ENCODE peak calls at places on chromosome 16, in ten cellular contexts. R is heart right ventricle, E is IMR-90, Z is pancreas, M is dorsolateral prefrontal cortex, G is heart left ventricle, H is fibroblast of mammary gland, K is A549, L is PC-3, C is left ventricle myocardium inferior. T is an unnamed sample.
A peak's percentile ranks its signal among the peaks of the same experiment; 100 is the strongest.

GRCh38 chr16:12228607-12229499 is 252.3 kb downstream of the SNX29 start:
- DNase-seq in R (peak; percentile 39), E (peak; percentile 71), Z (no peak), M (peak; percentile 74), G (peak; percentile 49), H (peak; percentile 75), K (peak; percentile 57), L (peak; percentile 61), C (peak; percentile 44), T (peak; percentile 20)

GRCh38 chr16:69865701-69866100 is 85.4 kb upstream of the CLEC18A start:
- DNase-seq in R (no peak), E (peak; percentile 90), Z (no peak), M (no peak), G (peak; percentile 52), H (peak; percentile 83), K (no peak), L (no peak), C (peak; percentile 27), T (peak; percentile 38)

GRCh38 chr16:50743575-50744225 is 1.8 kb downstream of the CYLD start:
- DNase-seq in R (no peak), E (no peak), Z (no peak), M (no peak), G (no peak), H (no peak), K (no peak), L (no peak), C (no peak), T (no peak)

GRCh38 chr16:58016841-58017446 is 8.6 kb upstream of the MMP15 start:
- DNase-seq in R (no peak), E (no peak), Z (peak; percentile 57), M (no peak), G (peak; percentile 27), H (no peak), K (no peak), L (no peak), C (peak; percentile 12), T (no peak)

GRCh38 chr16:85479972-85480726 is 133.0 kb upstream of the GSE1 start:
- DNase-seq in R (peak; percentile 40), E (no peak), Z (no peak), M (no peak), G (no peak), H (no peak), K (peak; percentile 94), L (no peak), C (no peak), T (no peak)

GRCh38 chr16:52004343-52004742 is 542.6 kb downstream of the TOX3 start:
- DNase-seq in R (no peak), E (no peak), Z (no peak), M (no peak), G (no peak), H (no peak), K (no peak), L (no peak), C (no peak), T (no peak)

GRCh38 chr16:6165330-6165984 is 1067.9 kb upstream of the EEF2KMT start:
- DNase-seq in R (no peak), E (no peak), Z (no peak), M (no peak), G (no peak), H (no peak), K (no peak), L (peak; percentile 1), C (no peak), T (no peak)

GRCh38 chr16:87570938-87571867 is 31.1 kb upstream of the JPH3 start:
- DNase-seq in R (peak; percentile 58), E (peak; percentile 53), Z (peak; percentile 63), M (no peak), G (peak; percentile 66), H (peak; percentile 40), K (peak; percentile 84), L (peak; percentile 54), C (peak; percentile 47), T (no peak)

GRCh38 chr16:66355526-66355925 is 11.0 kb upstream of the CDH5 start:
- DNase-seq in R (no peak), E (no peak), Z (no peak), M (no peak), G (no peak), H (no peak), K (no peak), L (no peak), C (no peak), T (no peak)

GRCh38 chr16:58196898-58197313 is 1.0 kb downstream of the CSNK2A2 start:
- DNase-seq in R (no peak), E (peak; percentile 48), Z (no peak), M (no peak), G (no peak), H (peak; percentile 69), K (no peak), L (no peak), C (no peak), T (no peak)

GRCh38 chr16:86925067-86925791 is 346.9 kb downstream of the FOXL1 start:
- DNase-seq in R (no peak), E (peak; percentile 91), Z (no peak), M (no peak), G (no peak), H (peak; percentile 88), K (no peak), L (no peak), C (no peak), T (peak; percentile 78)

GRCh38 chr16:71883193-71883848 is 661 bp downstream of the ZNF821 start:
- DNase-seq in R (no peak), E (peak; percentile 6), Z (peak; percentile 60), M (peak; percentile 58), G (peak; percentile 40), H (no peak), K (no peak), L (peak; percentile 30), C (peak; percentile 31), T (no peak)

GRCh38 chr16:27901956-27902355 is 161.6 kb downstream of the GSG1L start:
- DNase-seq in R (no peak), E (no peak), Z (no peak), M (no peak), G (no peak), H (no peak), K (no peak), L (no peak), C (no peak), T (no peak)

GRCh38 chr16:67862623-67863583 is 9.9 kb upstream of the EDC4 start:
- DNase-seq in R (peak; percentile 76), E (peak; percentile 45), Z (no peak), M (peak; percentile 84), G (peak; percentile 92), H (peak; percentile 89), K (no peak), L (no peak), C (peak; percentile 77), T (no peak)

GRCh38 chr16:67864594-67864993 is 8.3 kb upstream of the EDC4 start:
- DNase-seq in R (no peak), E (no peak), Z (no peak), M (no peak), G (no peak), H (no peak), K (no peak), L (no peak), C (no peak), T (no peak)

GRCh38 chr16:67861877-67862276 is 11.0 kb upstream of the EDC4 start:
- DNase-seq in R (no peak), E (no peak), Z (no peak), M (no peak), G (no peak), H (no peak), K (no peak), L (no peak), C (no peak), T (no peak)

GRCh38 chr16:67868290-67868689 is 4.6 kb upstream of the EDC4 start:
- DNase-seq in R (no peak), E (no peak), Z (peak; percentile 91), M (peak; percentile 69), G (no peak), H (no peak), K (no peak), L (no peak), C (no peak), T (no peak)

GRCh38 chr16:67865318-67865717 is 7.5 kb upstream of the EDC4 start:
- DNase-seq in R (no peak), E (peak; percentile 26), Z (no peak), M (no peak), G (no peak), H (peak; percentile 61), K (peak; percentile 69), L (peak; percentile 45), C (no peak), T (no peak)
- TF ChIP-seq CTCF in R (no peak), E (peak; percentile 50), Z (no peak), M (no peak), G (peak; percentile 29), H (peak; percentile 48), K (peak; percentile 36), L (peak; percentile 64), C (peak; percentile 42), T (peak; percentile 44)

DNA sequence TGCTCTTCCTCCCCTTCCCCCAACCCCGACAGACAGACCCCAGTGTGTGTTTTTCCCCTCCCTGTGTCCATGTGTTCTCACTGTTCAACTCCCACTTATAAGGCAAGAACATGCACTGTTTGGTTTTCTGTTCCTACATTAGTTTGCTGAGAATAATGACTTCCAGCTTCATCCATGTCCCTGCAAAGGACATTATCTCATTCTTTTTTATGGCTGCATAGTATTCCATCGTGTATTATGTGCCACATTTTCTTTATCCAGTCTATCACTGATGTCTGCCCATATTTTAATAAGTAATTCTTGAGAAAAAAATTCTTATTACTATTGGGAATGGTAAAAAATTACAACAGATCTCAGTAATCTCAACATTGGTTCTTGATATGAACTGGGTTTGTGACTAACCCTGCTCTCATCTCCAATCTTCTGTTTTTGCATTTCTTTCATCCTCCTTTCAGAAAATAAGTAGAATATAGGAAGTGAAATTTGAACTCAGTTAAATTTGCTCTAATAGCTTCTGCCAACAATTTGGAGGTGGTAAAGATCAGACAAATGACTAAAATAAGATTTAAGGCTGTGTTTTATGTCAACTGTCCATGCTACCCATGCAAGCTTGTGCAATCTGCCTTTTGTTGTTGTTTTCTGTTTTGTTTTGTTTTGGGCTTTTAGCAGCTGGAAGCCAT is 11.1 kb downstream of the MARF1 start:
- DNase-seq in R (no peak), E (no peak), Z (no peak), M (no peak), G (no peak), H (no peak), K (no peak), L (no peak), C (no peak), T (no peak)
- H3K4me3 ChIP-seq in R (no peak overlapping the region), E (no peak overlapping the region), Z (no peak overlapping the region), M (no peak overlapping the region), G (no peak overlapping the region), H (no peak overlapping the region), K (no peak overlapping the region), L (no peak overlapping the region), C (no peak overlapping the region), T (no peak overlapping the region)

DNA sequence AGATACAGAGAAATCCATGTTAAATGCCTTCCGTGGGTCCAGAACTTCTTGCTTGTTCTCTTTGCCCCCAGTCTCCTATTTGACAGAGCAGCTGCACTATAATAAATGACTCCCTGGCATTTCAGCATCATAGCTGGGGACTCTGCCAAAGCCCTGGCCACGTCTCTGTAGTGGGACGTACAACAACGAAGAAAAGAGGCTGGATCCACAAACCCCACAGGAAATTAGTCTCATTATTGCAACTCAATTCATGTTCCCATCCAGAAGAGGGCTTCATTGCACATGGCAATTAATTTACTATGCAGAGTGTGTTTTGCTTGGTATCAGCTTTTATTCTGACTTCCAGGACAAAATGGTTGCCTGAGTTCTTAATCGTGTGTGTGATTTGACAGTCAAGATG is 121.3 kb downstream of the CDH13 start:
- DNase-seq in R (peak; percentile 28), E (peak; percentile 66), Z (peak; percentile 29), M (no peak), G (peak; percentile 66), H (peak; percentile 74), K (no peak), L (no peak), C (peak; percentile 51), T (no peak)
- TF ChIP-seq CTCF in R (no peak), E (peak; percentile 42), Z (no peak), M (no peak), G (peak; percentile 21), H (peak; percentile 40), K (no peak), L (no peak), C (peak; percentile 47), T (peak; percentile 42)

GRCh38 chr16:48279199-48279598 is 31.9 kb upstream of the ABCC11 start:
- DNase-seq in R (no peak), E (no peak), Z (no peak), M (no peak), G (no peak), H (no peak), K (no peak), L (no peak), C (no peak), T (no peak)
- H3K4me3 ChIP-seq in R (no peak overlapping the region), E (no peak overlapping the region), Z (no peak overlapping the region), M (no peak overlapping the region), G (no peak overlapping the region), H (no peak overlapping the region), K (no peak overlapping the region), L (no peak overlapping the region), C (no peak overlapping the region), T (no peak overlapping the region)